ENCODE peak calls at places on chromosome 7, in nine cellular contexts. N is left ventricle myocardium inferior; Q is left lung; H is SK-N-DZ; S is HS-5; Y is midbrain; K is activated naive CD4-positive, alpha-beta T cell treated with Interleukin-2 at 50 U/mL for 16 hours; U is prostate gland; R is AG08395. J is an unnamed sample.

GRCh38 chr7:87797798-87798403 is 78.3 kb downstream of the SLC25A40 start:
- DNase-seq in N (no peak), Q (no peak), H (peak), S (peak), Y (peak), K (no peak), U (peak), R (peak), J (peak)

GRCh38 chr7:109622320-109622719 is 1052.6 kb downstream of the DNAJB9 start:
- DNase-seq in N (no peak), Q (no peak), H (no peak), S (no peak), Y (no peak), K (no peak), U (no peak), R (no peak), J (no peak)

GRCh38 chr7:93475811-93476210 is 98.7 kb downstream of the CALCR start:
- DNase-seq in N (no peak), Q (no peak), H (no peak), S (no peak), Y (no peak), K (no peak), U (no peak), R (no peak), J (no peak)

GRCh38 chr7:122883049-122883670 is 3.1 kb downstream of the CADPS2 start:
- DNase-seq in N (no peak), Q (no peak), H (no peak), S (no peak), Y (no peak), K (no peak), U (no peak), R (no peak), J (no peak)

GRCh38 chr7:39353615-39354376 is 212.4 kb upstream of the YAE1 start:
- DNase-seq in N (peak), Q (no peak), H (peak), S (no peak), Y (peak), K (no peak), U (no peak), R (peak), J (no peak)

GRCh38 chr7:28703054-28703765 is 254.9 kb downstream of the TRIL start:
- DNase-seq in N (no peak), Q (no peak), H (no peak), S (no peak), Y (no peak), K (no peak), U (no peak), R (no peak), J (no peak)

GRCh38 chr7:46003896-46004875 is 83.1 kb upstream of the IGFBP3 start:
- DNase-seq in N (no peak), Q (no peak), H (no peak), S (peak), Y (no peak), K (no peak), U (no peak), R (peak), J (peak)

GRCh38 chr7:867001-867405 is 9.4 kb upstream of the GET4 start:
- DNase-seq in N (peak), Q (no peak), H (no peak), S (no peak), Y (no peak), K (no peak), U (peak), R (peak), J (no peak)

GRCh38 chr7:134453526-134453925 is 5.4 kb downstream of the AKR1B1 start:
- DNase-seq in N (no peak), Q (no peak), H (no peak), S (no peak), Y (no peak), K (no peak), U (no peak), R (no peak), J (no peak)

GRCh38 chr7:105213619-105214018 is 175.1 kb downstream of the SRPK2 start:
- DNase-seq in N (no peak), Q (no peak), H (no peak), S (no peak), Y (no peak), K (no peak), U (no peak), R (no peak), J (no peak)

GRCh38 chr7:94888542-94888941 is 18.9 kb upstream of the PPP1R9A start:
- DNase-seq in N (no peak), Q (no peak), H (peak), S (no peak), Y (no peak), K (no peak), U (peak), R (no peak), J (no peak)

J was measured in COLO829.